ENCODE peak calls at places on chromosomes 16 and 17, in seven cellular contexts. M is natural killer cell; Y is dorsolateral prefrontal cortex; H is lower leg skin; P is CD8-positive, alpha-beta T cell; Z is MM.1S; R is neural progenitor cell. D is an unnamed sample.
A peak's percentile ranks its signal among the peaks of the same experiment; 100 is the strongest.

GRCh38 chr17:81463506-81463905 is 49.1 kb downstream of the ACTG1 start:
- DNase-seq in H (no peak), Z (no peak), M (no peak), P (no peak), Y (no peak), R (no peak), D (no peak)

GRCh38 chr16:56950051-56950450 is 11.7 kb upstream of the CETP start:
- DNase-seq in Y (no peak), H (no peak), Z (no peak), P (no peak), M (no peak), R (no peak), D (no peak)

GRCh38 chr16:57688987-57689771 is 5.4 kb upstream of the DRC7 start:
- DNase-seq in M (no peak), Y (no peak), H (no peak), P (no peak), Z (no peak), R (no peak), D (no peak)

GRCh38 chr16:76235025-76235424 is 42.2 kb upstream of the CNTNAP4 start:
- DNase-seq in R (no peak), H (no peak), Y (no peak), Z (no peak), M (no peak), P (no peak), D (no peak)

GRCh38 chr16:10831899-10832886 is 13.6 kb upstream of the TVP23A start:
- DNase-seq in Y (no peak), P (no peak), M (no peak), R (no peak), Z (no peak), H (no peak), D (no peak)

GRCh38 chr17:6064855-6065254 is 5.3 kb upstream of the WSCD1 start:
- DNase-seq in P (no peak), R (no peak), H (no peak), Z (no peak), M (no peak), Y (no peak), D (no peak)

GRCh38 chr17:17628388-17629008 is 37.0 kb upstream of the PEMT start:
- DNase-seq in P (peak; percentile 64), Y (no peak), Z (peak; percentile 67), H (no peak), M (peak; percentile 22), R (no peak), D (peak; percentile 71)

GRCh38 chr17:7173687-7174602 is 5.2 kb downstream of the ASGR1 start:
- DNase-seq in P (peak; percentile 56), Y (no peak), H (peak; percentile 44), M (peak; percentile 31), Z (no peak), R (peak; percentile 93), D (peak; percentile 49)

GRCh38 chr17:27533874-27534815 is 77.9 kb downstream of the KSR1 start:
- DNase-seq in Z (no peak), M (no peak), P (no peak), H (no peak), R (peak; percentile 54), Y (no peak), D (no peak)

GRCh38 chr17:68314916-68315535 is 23.7 kb downstream of the ARSG start:
- DNase-seq in Z (no peak), Y (no peak), P (no peak), R (no peak), H (peak; percentile 64), M (no peak), D (no peak)

GRCh38 chr16:79348521-79349306 is 251.8 kb downstream of the MAF start:
- DNase-seq in P (no peak), Y (no peak), M (no peak), R (no peak), H (no peak), Z (no peak), D (no peak)

GRCh38 chr16:17467923-17468540 is 2.7 kb downstream of the XYLT1 start:
- DNase-seq in R (peak; percentile 84), M (no peak), Z (peak; percentile 43), P (peak; percentile 69), H (peak; percentile 68), Y (peak; percentile 75), D (no peak)

GRCh38 chr16:4090476-4090875 is 25.8 kb downstream of the ADCY9 start:
- DNase-seq in P (no peak), R (no peak), M (no peak), Z (no peak), Y (no peak), H (peak; percentile 41), D (no peak)

GRCh38 chr17:50318551-50319310 is 27.2 kb upstream of the XYLT2 start:
- DNase-seq in Z (no peak), Y (no peak), P (no peak), H (peak; percentile 56), R (no peak), M (no peak), D (no peak)

GRCh38 chr17:7654832-7655540 is 4.3 kb downstream of the ATP1B2 start:
- DNase-seq in H (no peak), Z (no peak), Y (no peak), M (no peak), R (no peak), P (no peak), D (no peak)

GRCh38 chr16:89383095-89384003 is 107.0 kb downstream of the ANKRD11 start:
- DNase-seq in M (peak; percentile 28), Y (no peak), P (peak; percentile 58), R (peak; percentile 48), H (no peak), Z (no peak), D (no peak)

GRCh38 chr16:21611178-21611545 is 11.8 kb downstream of the METTL9 start:
- DNase-seq in Z (no peak), H (no peak), P (no peak), M (no peak), R (no peak), Y (no peak), D (no peak)

GRCh38 chr16:12339686-12340085 is 363.2 kb downstream of the SNX29 start:
- DNase-seq in Y (no peak), M (no peak), Z (no peak), R (no peak), P (no peak), H (no peak), D (no peak)

GRCh38 chr16:17885659-17886200 is 415.0 kb upstream of the XYLT1 start:
- DNase-seq in P (no peak), R (no peak), H (no peak), M (no peak), Z (peak; percentile 79), Y (no peak), D (no peak)

GRCh38 chr16:88781140-88782077 is 3.6 kb downstream of the PIEZO1 start:
- DNase-seq in M (no peak), Z (peak; percentile 67), Y (no peak), R (no peak), P (peak; percentile 81), H (no peak), D (peak; percentile 78)

GRCh38 chr16:49353650-49354049 is 20.0 kb upstream of the C16orf78 start:
- DNase-seq in Y (no peak), R (no peak), H (no peak), Z (no peak), P (no peak), M (no peak), D (no peak)

GRCh38 chr16:49351119-49351518 is 22.5 kb upstream of the C16orf78 start:
- DNase-seq in P (no peak), R (peak; percentile 62), M (no peak), Y (no peak), H (no peak), Z (no peak), D (no peak)

GRCh38 chr16:49354101-49354500 is 19.5 kb upstream of the C16orf78 start:
- DNase-seq in H (no peak), Z (no peak), Y (no peak), P (no peak), R (no peak), M (no peak), D (no peak)

GRCh38 chr16:49354991-49355390 is 18.6 kb upstream of the C16orf78 start:
- DNase-seq in M (no peak), P (no peak), H (no peak), R (no peak), Z (no peak), Y (no peak), D (no peak)

GRCh38 chr16:49352923-49353322 is 20.7 kb upstream of the C16orf78 start:
- DNase-seq in M (no peak), R (peak; percentile 61), H (no peak), P (no peak), Y (no peak), Z (no peak), D (no peak)
- TF ChIP-seq CTCF in M (no peak), R (peak; percentile 60), H (no peak), P (no peak), Y (no peak), Z (peak; percentile 24), D (no peak)

DNA sequence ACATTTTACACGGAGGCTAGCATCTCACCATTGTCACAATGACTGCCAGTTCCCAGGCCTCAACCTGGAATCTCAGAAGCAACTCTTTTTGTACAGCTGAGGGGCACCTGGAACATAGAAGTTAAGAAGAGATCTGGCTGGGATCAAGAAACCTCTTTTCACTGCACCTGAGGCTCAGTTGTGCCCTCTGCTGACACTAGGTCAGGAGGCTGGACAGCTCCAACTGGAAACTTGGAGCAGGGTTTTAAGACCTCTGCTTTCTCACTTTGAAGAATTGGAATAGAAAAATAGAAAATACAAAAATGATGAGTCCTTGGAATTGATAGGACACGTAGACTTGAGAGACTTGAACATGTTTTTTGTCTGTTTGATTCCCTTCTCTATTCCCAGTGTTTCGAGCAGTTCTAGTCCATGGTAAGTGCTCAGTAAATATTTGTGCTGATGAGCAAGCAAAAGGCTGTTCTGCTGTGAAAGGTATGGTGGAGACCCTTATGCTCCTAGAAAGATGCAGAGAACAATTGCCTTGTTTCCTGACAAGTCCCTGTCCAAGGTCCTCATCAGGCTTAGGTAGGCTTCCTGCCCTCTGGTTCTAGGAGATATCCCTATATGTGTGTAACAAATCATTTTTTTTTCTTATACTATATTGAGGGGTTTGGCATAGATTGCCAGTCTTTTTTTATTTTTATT is 13.6 kb upstream of the PPM1D start:
- DNase-seq in Z (peak; percentile 24), R (peak; percentile 54), Y (no peak), M (no peak), P (no peak), H (no peak), D (no peak)
- TF ChIP-seq CTCF in Z (peak; percentile 47), R (peak; percentile 53), Y (no peak), M (no peak), P (no peak), H (no peak), D (peak; percentile 48)

DNA sequence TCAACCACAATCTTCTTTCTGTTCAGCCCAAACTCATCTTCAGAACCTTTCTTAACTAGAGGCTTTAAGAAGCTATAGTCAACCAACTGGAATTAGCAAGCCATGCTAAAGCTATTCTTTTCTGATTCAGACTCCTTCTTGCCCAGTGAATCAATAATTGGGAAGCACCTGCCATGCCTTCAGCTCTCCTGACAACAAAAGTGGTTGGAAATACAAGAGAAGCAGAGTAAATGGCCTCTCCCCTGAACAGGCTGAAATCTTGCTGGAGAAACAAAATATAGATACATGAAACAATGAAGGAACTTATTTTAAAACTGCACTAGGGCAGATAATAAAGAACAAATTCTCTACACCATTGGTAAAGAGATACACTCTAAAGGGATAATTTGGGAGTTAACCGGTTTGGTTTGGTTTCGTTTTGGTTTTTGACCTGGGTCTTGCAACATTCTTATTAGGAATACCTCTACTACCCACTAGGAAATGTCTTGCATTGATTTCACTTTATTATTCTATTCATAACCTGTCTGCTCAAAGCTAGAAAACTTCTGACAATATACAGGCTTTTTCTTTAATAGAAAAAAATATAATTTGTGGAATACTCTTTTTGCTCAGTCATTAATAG is 173.6 kb upstream of the DYNLRB2 start:
- DNase-seq in R (no peak), H (no peak), M (no peak), Y (no peak), Z (no peak), P (no peak), D (no peak)
- TF ChIP-seq CTCF in R (no peak), H (no peak), M (no peak), Y (no peak), Z (no peak), P (no peak), D (no peak)

GRCh38 chr17:64016248-64016784 is 4.1 kb downstream of the ICAM2 start:
- DNase-seq in Z (no peak), Y (no peak), M (no peak), H (no peak), R (no peak), P (peak; percentile 49), D (no peak)
- TF ChIP-seq CTCF in Z (peak; percentile 44), Y (no peak), M (no peak), H (no peak), R (peak; percentile 15), P (peak; percentile 6), D (peak; percentile 33)

D was measured in GM10248.